ENCODE peak calls at places on chromosome 9, in seven cellular contexts. One of them, this sample, is unnamed.

GRCh38 chr9:134536101-134536900 is 105.3 kb upstream of the COL5A1 start:
- DNase-seq in cardiac fibroblast: peak
- DNase-seq in brain microvascular endothelial cell: peak
- DNase-seq in HL-60: no peak
- DNase-seq in endothelial cell: no peak
- DNase-seq in right lobe of liver: no peak
- DNase-seq in A673: no peak
- DNase-seq in this sample: no peak

GRCh38 chr9:134065720-134066419 is 2.0 kb downstream of the BRD3 start:
- DNase-seq in cardiac fibroblast: peak
- DNase-seq in brain microvascular endothelial cell: peak
- DNase-seq in HL-60: peak
- DNase-seq in endothelial cell: no peak
- DNase-seq in right lobe of liver: peak
- DNase-seq in A673: peak
- DNase-seq in this sample: no peak

GRCh38 chr9:91776409-91777365 is 173.3 kb downstream of the ROR2 start:
- DNase-seq in cardiac fibroblast: peak
- DNase-seq in brain microvascular endothelial cell: peak
- DNase-seq in HL-60: no peak
- DNase-seq in endothelial cell: no peak
- DNase-seq in right lobe of liver: no peak
- DNase-seq in A673: no peak
- DNase-seq in this sample: no peak

GRCh38 chr9:126113756-126114408 is 212.7 kb upstream of the MVB12B start:
- DNase-seq in cardiac fibroblast: no peak
- DNase-seq in brain microvascular endothelial cell: no peak
- DNase-seq in HL-60: no peak
- DNase-seq in endothelial cell: no peak
- DNase-seq in right lobe of liver: no peak
- DNase-seq in A673: no peak
- DNase-seq in this sample: no peak

GRCh38 chr9:88106492-88106891 is 31.8 kb downstream of the SPATA31C2 start:
- DNase-seq in cardiac fibroblast: peak
- DNase-seq in brain microvascular endothelial cell: no peak
- DNase-seq in HL-60: no peak
- DNase-seq in endothelial cell: peak
- DNase-seq in right lobe of liver: no peak
- DNase-seq in A673: peak
- DNase-seq in this sample: no peak

GRCh38 chr9:3908731-3909130 is 382.9 kb upstream of the RFX3 start:
- DNase-seq in cardiac fibroblast: peak
- DNase-seq in brain microvascular endothelial cell: no peak
- DNase-seq in HL-60: no peak
- DNase-seq in endothelial cell: no peak
- DNase-seq in right lobe of liver: no peak
- DNase-seq in A673: no peak
- DNase-seq in this sample: no peak

GRCh38 chr9:77649109-77649812 is 1.1 kb upstream of the GNA14 start:
- DNase-seq in cardiac fibroblast: peak
- DNase-seq in brain microvascular endothelial cell: peak
- DNase-seq in HL-60: peak
- DNase-seq in endothelial cell: no peak
- DNase-seq in right lobe of liver: no peak
- DNase-seq in A673: peak
- DNase-seq in this sample: no peak

GRCh38 chr9:81557957-81558791 is 131.2 kb downstream of the TLE1 start:
- DNase-seq in cardiac fibroblast: peak
- DNase-seq in brain microvascular endothelial cell: no peak
- DNase-seq in HL-60: no peak
- DNase-seq in endothelial cell: no peak
- DNase-seq in right lobe of liver: no peak
- DNase-seq in A673: peak
- DNase-seq in this sample: no peak

GRCh38 chr9:134556531-134557068 is 85.0 kb upstream of the COL5A1 start:
- DNase-seq in cardiac fibroblast: no peak
- DNase-seq in brain microvascular endothelial cell: no peak
- DNase-seq in HL-60: no peak
- DNase-seq in endothelial cell: no peak
- DNase-seq in right lobe of liver: peak
- DNase-seq in A673: no peak
- DNase-seq in this sample: no peak

GRCh38 chr9:33452828-33453271 is 5.5 kb upstream of the AQP3 start:
- DNase-seq in cardiac fibroblast: peak
- DNase-seq in brain microvascular endothelial cell: peak
- DNase-seq in HL-60: peak
- DNase-seq in endothelial cell: peak
- DNase-seq in right lobe of liver: peak
- DNase-seq in A673: peak
- DNase-seq in this sample: peak

GRCh38 chr9:89923961-89924504 is 319.2 kb downstream of the GADD45G start:
- DNase-seq in cardiac fibroblast: no peak
- DNase-seq in brain microvascular endothelial cell: no peak
- DNase-seq in HL-60: no peak
- DNase-seq in endothelial cell: no peak
- DNase-seq in right lobe of liver: peak
- DNase-seq in A673: no peak
- DNase-seq in this sample: no peak

GRCh38 chr9:87659534-87660419 is 66.1 kb upstream of the CTSL start:
- DNase-seq in cardiac fibroblast: no peak
- DNase-seq in brain microvascular endothelial cell: no peak
- DNase-seq in HL-60: no peak
- DNase-seq in endothelial cell: no peak
- DNase-seq in right lobe of liver: no peak
- DNase-seq in A673: no peak
- DNase-seq in this sample: no peak

GRCh38 chr9:91180930-91181268 is 180.8 kb downstream of the AUH start:
- DNase-seq in cardiac fibroblast: no peak
- DNase-seq in brain microvascular endothelial cell: no peak
- DNase-seq in HL-60: no peak
- DNase-seq in endothelial cell: no peak
- DNase-seq in right lobe of liver: no peak
- DNase-seq in A673: no peak
- DNase-seq in this sample: no peak

GRCh38 chr9:137550241-137550621 is at the start of gene PNPLA7:
- DNase-seq in cardiac fibroblast: peak
- DNase-seq in brain microvascular endothelial cell: peak
- DNase-seq in HL-60: peak
- DNase-seq in endothelial cell: peak
- DNase-seq in right lobe of liver: peak
- DNase-seq in A673: peak
- DNase-seq in this sample: peak

GRCh38 chr9:137551656-137552534 is at the start of gene MRPL41:
- DNase-seq in cardiac fibroblast: peak
- DNase-seq in brain microvascular endothelial cell: peak
- DNase-seq in HL-60: peak
- DNase-seq in endothelial cell: peak
- DNase-seq in right lobe of liver: peak
- DNase-seq in A673: peak
- DNase-seq in this sample: peak

GRCh38 chr9:137554349-137554748 is 2.7 kb downstream of the MRPL41 start:
- DNase-seq in cardiac fibroblast: no peak
- DNase-seq in brain microvascular endothelial cell: no peak
- DNase-seq in HL-60: no peak
- DNase-seq in endothelial cell: no peak
- DNase-seq in right lobe of liver: no peak
- DNase-seq in A673: no peak
- DNase-seq in this sample: no peak

GRCh38 chr9:137547687-137548543 is 2.3 kb downstream of the PNPLA7 start:
- DNase-seq in cardiac fibroblast: no peak
- DNase-seq in brain microvascular endothelial cell: no peak
- DNase-seq in HL-60: no peak
- DNase-seq in endothelial cell: no peak
- DNase-seq in right lobe of liver: no peak
- DNase-seq in A673: no peak
- DNase-seq in this sample: no peak

DNA sequence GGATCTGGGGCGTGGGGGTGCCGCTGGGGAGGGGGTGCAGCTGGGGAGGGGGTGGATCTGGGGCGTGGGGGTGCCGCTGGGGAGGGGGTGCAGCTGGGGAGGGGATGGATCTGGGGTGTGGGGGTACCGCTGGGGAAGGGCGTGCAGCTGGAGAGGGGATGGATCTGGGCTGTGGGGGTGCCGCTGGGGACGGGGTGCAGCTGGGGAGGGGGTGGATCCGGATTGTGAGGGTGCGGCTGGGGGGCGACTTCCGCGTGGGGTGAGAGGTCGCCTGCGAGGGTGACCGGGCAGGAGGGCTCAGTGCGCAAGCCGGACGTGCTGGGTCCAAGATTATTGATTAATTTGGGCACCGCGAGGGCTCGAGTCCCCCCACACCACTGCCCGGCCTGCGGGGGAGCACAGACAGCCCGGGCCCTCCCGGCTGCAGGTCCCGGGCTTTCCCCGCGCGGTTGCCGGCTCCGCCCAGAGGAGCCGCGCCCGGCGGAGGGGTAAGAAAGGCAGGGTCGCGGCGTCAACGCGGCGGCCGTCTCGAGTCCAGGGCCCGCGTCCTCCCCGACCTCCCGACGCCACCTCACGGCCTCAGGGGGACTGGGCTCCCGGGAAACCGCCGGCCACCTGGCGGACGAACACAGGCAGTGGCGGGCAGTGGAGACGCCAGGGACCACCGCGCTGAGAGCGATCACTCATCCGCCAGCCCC is 572 bp upstream of the MRPL41 start:
- DNase-seq in cardiac fibroblast: no peak
- DNase-seq in brain microvascular endothelial cell: no peak
- DNase-seq in HL-60: no peak
- DNase-seq in endothelial cell: peak
- DNase-seq in right lobe of liver: no peak
- DNase-seq in A673: no peak
- DNase-seq in this sample: no peak
- TF ChIP-seq CTCF in cardiac fibroblast: peak
- TF ChIP-seq CTCF in brain microvascular endothelial cell: peak
- TF ChIP-seq CTCF in HL-60: no peak
- TF ChIP-seq CTCF in endothelial cell: peak
- TF ChIP-seq CTCF in right lobe of liver: no peak
- TF ChIP-seq CTCF in A673: peak
- TF ChIP-seq CTCF in this sample: peak

GRCh38 chr9:34507556-34507955 is 15.2 kb downstream of the ENHO start:
- DNase-seq in cardiac fibroblast: no peak
- DNase-seq in brain microvascular endothelial cell: no peak
- DNase-seq in HL-60: no peak
- DNase-seq in endothelial cell: no peak
- DNase-seq in right lobe of liver: no peak
- DNase-seq in A673: no peak
- DNase-seq in this sample: no peak
- TF ChIP-seq CTCF in cardiac fibroblast: no peak
- TF ChIP-seq CTCF in brain microvascular endothelial cell: no peak
- TF ChIP-seq CTCF in HL-60: no peak
- TF ChIP-seq CTCF in endothelial cell: no peak
- TF ChIP-seq CTCF in right lobe of liver: no peak
- TF ChIP-seq CTCF in A673: no peak
- TF ChIP-seq CTCF in this sample: no peak

GRCh38 chr9:95211028-95211427 is 106.5 kb downstream of the FANCC start:
- DNase-seq in cardiac fibroblast: no peak
- DNase-seq in brain microvascular endothelial cell: no peak
- DNase-seq in HL-60: no peak
- DNase-seq in endothelial cell: no peak
- DNase-seq in right lobe of liver: no peak
- DNase-seq in A673: no peak
- DNase-seq in this sample: no peak
- TF ChIP-seq CTCF in cardiac fibroblast: no peak
- TF ChIP-seq CTCF in brain microvascular endothelial cell: no peak
- TF ChIP-seq CTCF in HL-60: no peak
- TF ChIP-seq CTCF in endothelial cell: no peak
- TF ChIP-seq CTCF in right lobe of liver: no peak
- TF ChIP-seq CTCF in A673: no peak
- TF ChIP-seq CTCF in this sample: no peak

GRCh38 chr9:98953877-98954610 is 10.3 kb downstream of the COL15A1 start:
- DNase-seq in cardiac fibroblast: no peak
- DNase-seq in brain microvascular endothelial cell: no peak
- DNase-seq in HL-60: no peak
- DNase-seq in endothelial cell: no peak
- DNase-seq in right lobe of liver: no peak
- DNase-seq in A673: no peak
- DNase-seq in this sample: no peak
- TF ChIP-seq CTCF in cardiac fibroblast: no peak
- TF ChIP-seq CTCF in brain microvascular endothelial cell: no peak
- TF ChIP-seq CTCF in HL-60: no peak
- TF ChIP-seq CTCF in endothelial cell: no peak
- TF ChIP-seq CTCF in right lobe of liver: no peak
- TF ChIP-seq CTCF in A673: no peak
- TF ChIP-seq CTCF in this sample: no peak

GRCh38 chr9:6150483-6150882 is 65.1 kb upstream of the IL33 start:
- DNase-seq in cardiac fibroblast: no peak
- DNase-seq in brain microvascular endothelial cell: no peak
- DNase-seq in HL-60: no peak
- DNase-seq in endothelial cell: no peak
- DNase-seq in right lobe of liver: no peak
- DNase-seq in A673: no peak
- DNase-seq in this sample: no peak
- TF ChIP-seq CTCF in cardiac fibroblast: no peak
- TF ChIP-seq CTCF in brain microvascular endothelial cell: no peak
- TF ChIP-seq CTCF in HL-60: no peak
- TF ChIP-seq CTCF in endothelial cell: no peak
- TF ChIP-seq CTCF in right lobe of liver: no peak
- TF ChIP-seq CTCF in A673: no peak
- TF ChIP-seq CTCF in this sample: no peak

DNA sequence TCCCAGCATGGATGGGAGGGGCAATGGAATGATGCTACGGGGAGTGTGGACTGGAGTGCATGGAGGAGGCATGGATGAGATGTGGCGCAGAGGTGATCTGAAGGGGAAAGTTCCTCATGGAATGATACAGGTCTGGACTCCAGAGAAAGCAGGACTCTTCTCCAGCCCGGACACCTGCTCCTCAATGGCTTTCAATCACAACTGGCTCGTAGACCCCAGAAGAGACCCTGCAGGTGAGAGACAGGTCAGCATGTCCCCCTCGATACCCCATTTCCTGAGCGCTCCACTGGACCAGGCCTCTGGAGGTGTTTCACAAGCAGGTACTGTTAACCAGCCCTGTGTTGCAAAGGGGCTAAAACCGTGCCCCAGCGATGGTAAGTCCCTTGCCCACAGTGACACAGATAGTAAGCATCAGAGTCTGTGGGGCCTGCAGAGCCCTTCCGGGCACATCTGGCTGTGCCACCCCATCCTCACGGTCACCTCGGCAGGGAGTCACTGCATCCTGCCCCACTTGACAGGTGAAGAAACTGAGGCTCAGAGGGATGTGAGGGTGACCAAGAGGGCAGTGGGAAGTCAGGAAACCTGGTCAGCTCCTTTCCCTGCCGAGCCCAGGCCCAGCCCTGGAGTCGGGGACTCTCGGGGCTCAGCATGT is 5.5 kb upstream of the DPM2 start:
- DNase-seq in cardiac fibroblast: no peak
- DNase-seq in brain microvascular endothelial cell: no peak
- DNase-seq in HL-60: no peak
- DNase-seq in endothelial cell: no peak
- DNase-seq in right lobe of liver: no peak
- DNase-seq in A673: no peak
- DNase-seq in this sample: no peak
- TF ChIP-seq CTCF in cardiac fibroblast: no peak
- TF ChIP-seq CTCF in brain microvascular endothelial cell: no peak
- TF ChIP-seq CTCF in HL-60: no peak
- TF ChIP-seq CTCF in endothelial cell: no peak
- TF ChIP-seq CTCF in right lobe of liver: no peak
- TF ChIP-seq CTCF in A673: peak
- TF ChIP-seq CTCF in this sample: no peak

This sample was measured in neural crest cell.